ENCODE peak calls at places on chromosomes 3 and 15, in six cellular contexts. C is thoracic aorta, Q is fibroblast of mammary gland, B is pancreas, U is GM04503, F is RWPE1. T is an unnamed sample.

GRCh38 chr3:128681277-128681829 is 30.7 kb upstream of the RPN1 start:
- DNase-seq in C (no peak), Q (peak), B (no peak), U (peak), F (peak), T (no peak)

GRCh38 chr3:33826688-33827087 is 28.3 kb downstream of the PDCD6IP start:
- DNase-seq in C (no peak), Q (peak), B (no peak), U (peak), F (no peak), T (no peak)

GRCh38 chr15:98953000-98953776 is 54.4 kb downstream of the PGPEP1L start:
- DNase-seq in C (no peak), Q (no peak), B (no peak), U (no peak), F (no peak), T (no peak)

GRCh38 chr15:60017538-60018199 is 13.6 kb downstream of the FOXB1 start:
- DNase-seq in C (no peak), Q (peak), B (no peak), U (no peak), F (no peak), T (no peak)

GRCh38 chr3:55333041-55333440 is 154.1 kb downstream of the WNT5A start:
- DNase-seq in C (no peak), Q (peak), B (no peak), U (no peak), F (no peak), T (no peak)

GRCh38 chr15:28952666-28953491 is 67.1 kb downstream of the APBA2 start:
- DNase-seq in C (no peak), Q (no peak), B (no peak), U (no peak), F (no peak), T (no peak)

GRCh38 chr3:4562595-4562994 is 69.4 kb downstream of the ITPR1 start:
- DNase-seq in C (no peak), Q (no peak), B (no peak), U (no peak), F (no peak), T (no peak)

GRCh38 chr3:100063929-100064461 is 50.3 kb downstream of the FILIP1L start:
- DNase-seq in C (no peak), Q (peak), B (no peak), U (no peak), F (no peak), T (no peak)

GRCh38 chr3:36776436-36776835 is 12.1 kb upstream of the DCLK3 start:
- DNase-seq in C (no peak), Q (no peak), B (no peak), U (no peak), F (no peak), T (no peak)

GRCh38 chr3:24802614-24803013 is 308.0 kb upstream of the THRB start:
- DNase-seq in C (no peak), Q (no peak), B (no peak), U (no peak), F (no peak), T (no peak)

GRCh38 chr3:10505050-10505790 is at the start of gene ATP2B2:
- DNase-seq in C (no peak), Q (no peak), B (no peak), U (no peak), F (no peak), T (no peak)

GRCh38 chr3:37855363-37855970 is 6.2 kb upstream of the CTDSPL start:
- DNase-seq in C (peak), Q (peak), B (peak), U (no peak), F (peak), T (no peak)

GRCh38 chr3:69767571-69767970 is 28.3 kb downstream of the MITF start:
- DNase-seq in C (no peak), Q (no peak), B (no peak), U (no peak), F (no peak), T (no peak)